ENCODE peak calls at places on chromosomes 11 and 22, in six cellular contexts. H is stimulated activated CD8-positive, alpha-beta memory T cell treated with anti-CD3 and anti-CD28 coated beads, Interleukin-2, amount 100 ng/mL, for 1 hour; S is lower lobe of right lung; K is SW480; P is NCI-H146; I is LoVo. A is an unnamed sample.

GRCh38 chr11:69010964-69011623 is 2.0 kb downstream of the MRGPRF start:
- DNase-seq in H (no peak), S (peak; percentile 63), K (peak; percentile 84), P (peak; percentile 59), I (peak; percentile 27), A (peak; percentile 74)

GRCh38 chr11:11531127-11531526 is 90.7 kb downstream of the GALNT18 start:
- DNase-seq in H (no peak), S (no peak), K (no peak), P (no peak), I (no peak), A (no peak)

GRCh38 chr11:70610561-70610960 is 212.2 kb downstream of the CTTN start:
- DNase-seq in H (no peak), S (peak; percentile 41), K (no peak), P (no peak), I (no peak), A (no peak)

GRCh38 chr11:31827458-31828206 is 16.5 kb upstream of the PAX6 start:
- DNase-seq in H (no peak), S (no peak), K (no peak), P (no peak), I (no peak), A (no peak)

GRCh38 chr11:94493146-94493442 is 550 bp downstream of the MRE11 start:
- DNase-seq in H (no peak), S (no peak), K (no peak), P (no peak), I (no peak), A (no peak)

GRCh38 chr11:17992916-17993315 is 19.9 kb downstream of the SERGEF start:
- DNase-seq in H (no peak), S (no peak), K (no peak), P (no peak), I (no peak), A (no peak)

GRCh38 chr11:20355221-20356219 is 8.0 kb upstream of the HTATIP2 start:
- DNase-seq in H (peak; percentile 19), S (no peak), K (peak; percentile 60), P (peak; percentile 39), I (peak; percentile 38), A (no peak)

GRCh38 chr11:32374261-32374711 is 61.1 kb downstream of the WT1 start:
- DNase-seq in H (no peak), S (no peak), K (peak; percentile 45), P (peak; percentile 15), I (peak; percentile 15), A (no peak)

GRCh38 chr11:28524098-28524497 is 415.9 kb downstream of the METTL15 start:
- DNase-seq in H (no peak), S (no peak), K (no peak), P (no peak), I (no peak), A (no peak)

GRCh38 chr11:62860835-62861563 is 19.7 kb upstream of the SLC3A2 start:
- DNase-seq in H (no peak), S (no peak), K (no peak), P (no peak), I (no peak), A (peak; percentile 27)

GRCh38 chr11:12125609-12126149 is 15.3 kb downstream of the MICAL2 start:
- DNase-seq in H (no peak), S (no peak), K (peak; percentile 67), P (no peak), I (peak; percentile 56), A (no peak)

GRCh38 chr11:126489791-126490190 is 134.3 kb downstream of the ST3GAL4 start:
- DNase-seq in H (no peak), S (no peak), K (no peak), P (no peak), I (no peak), A (peak; percentile 25)

GRCh38 chr22:46641829-46642266 is 21.7 kb downstream of the GRAMD4 start:
- DNase-seq in H (no peak), S (no peak), K (no peak), P (no peak), I (no peak), A (no peak)

GRCh38 chr11:65524747-65525658 is at the start of gene SCYL1:
- DNase-seq in H (peak; percentile 77), S (peak; percentile 85), K (peak; percentile 65), P (peak; percentile 76), I (peak; percentile 79), A (peak; percentile 96)

GRCh38 chr11:83194284-83195175 is 1.0 kb downstream of the ANKRD42 start:
- DNase-seq in H (peak; percentile 26), S (peak; percentile 84), K (peak; percentile 69), P (peak; percentile 40), I (peak; percentile 67), A (peak; percentile 93)

GRCh38 chr11:78651136-78651775 is 76.6 kb upstream of the NARS2 start:
- DNase-seq in H (no peak), S (no peak), K (no peak), P (no peak), I (no peak), A (no peak)

GRCh38 chr22:38872831-38873248 is 824 bp upstream of the CBX6 start:
- DNase-seq in H (no peak), S (peak; percentile 78), K (no peak), P (peak; percentile 70), I (no peak), A (peak; percentile 87)

GRCh38 chr11:122717264-122717867 is 61.8 kb downstream of the UBASH3B start:
- DNase-seq in H (peak; percentile 17), S (peak; percentile 51), K (no peak), P (no peak), I (no peak), A (peak; percentile 92)

GRCh38 chr11:44955019-44955738 is 4.5 kb upstream of the TP53I11 start:
- DNase-seq in H (no peak), S (peak; percentile 66), K (peak; percentile 41), P (peak; percentile 31), I (no peak), A (no peak)

GRCh38 chr11:65524010-65524746 is 705 bp upstream of the SCYL1 start:
- DNase-seq in H (no peak), S (peak; percentile 75), K (no peak), P (peak; percentile 59), I (no peak), A (peak; percentile 88)

GRCh38 chr11:3659595-3660515 is 11.3 kb downstream of the CHRNA10 start:
- DNase-seq in H (no peak), S (no peak), K (no peak), P (peak; percentile 75), I (no peak), A (no peak)

GRCh38 chr11:45053736-45054446 is 92.5 kb upstream of the PRDM11 start:
- DNase-seq in H (no peak), S (no peak), K (no peak), P (no peak), I (no peak), A (no peak)

GRCh38 chr11:131201674-131202073 is 168.7 kb upstream of the NTM start:
- DNase-seq in H (no peak), S (no peak), K (no peak), P (no peak), I (no peak), A (no peak)

GRCh38 chr22:31039393-31039792 is 41.7 kb upstream of the SMTN start:
- DNase-seq in H (no peak), S (no peak), K (no peak), P (no peak), I (no peak), A (no peak)

GRCh38 chr11:116224154-116224888 is 548.5 kb downstream of the BUD13 start:
- DNase-seq in H (peak; percentile 7), S (no peak), K (peak; percentile 49), P (peak; percentile 68), I (peak; percentile 29), A (no peak)

GRCh38 chr11:75966546-75967287 is 151.7 kb downstream of the UVRAG start:
- DNase-seq in H (no peak), S (no peak), K (no peak), P (no peak), I (no peak), A (no peak)

GRCh38 chr11:123681007-123681406 is 26.6 kb upstream of the SCN3B start:
- DNase-seq in H (no peak), S (no peak), K (peak; percentile 74), P (no peak), I (no peak), A (no peak)

GRCh38 chr11:77705195-77705876 is 67.7 kb upstream of the CLNS1A start:
- DNase-seq in H (no peak), S (no peak), K (peak; percentile 26), P (no peak), I (no peak), A (no peak)

GRCh38 chr11:112977620-112978212 is 16.5 kb downstream of the NCAM1 start:
- DNase-seq in H (no peak), S (no peak), K (peak; percentile 33), P (no peak), I (no peak), A (no peak)

GRCh38 chr22:47340851-47341436 is 578.5 kb downstream of the TBC1D22A start:
- DNase-seq in H (no peak), S (no peak), K (peak; percentile 28), P (no peak), I (no peak), A (no peak)

A was measured in spleen.